ENCODE peak calls at places on chromosomes 7 and 10, in six cellular contexts. Y is AG09319, W is activated T-cell treated with anti-CD3 and anti-CD28 coated beads for 1 hour, H is GM23248, F is EL, D is HT-29. I is an unnamed sample.

GRCh38 chr7:27182861-27183681 is 2.0 kb downstream of the HOXA11 start:
- DNase-seq in Y (no peak), W (no peak), H (peak; percentile 66), F (peak; percentile 39), D (no peak), I (no peak)

GRCh38 chr7:44693641-44694313 is 54.9 kb upstream of the ZMIZ2 start:
- DNase-seq in Y (peak; percentile 5), W (no peak), H (peak; percentile 92), F (peak; percentile 87), D (no peak), I (peak; percentile 91)

GRCh38 chr10:123043409-123043925 is 34.7 kb downstream of the ACADSB start:
- DNase-seq in Y (peak; percentile 10), W (peak; percentile 4), H (peak; percentile 76), F (peak; percentile 57), D (peak; percentile 87), I (peak; percentile 58)

GRCh38 chr10:1576467-1577259 is 160.7 kb downstream of the ADARB2 start:
- DNase-seq in Y (no peak), W (no peak), H (no peak), F (no peak), D (no peak), I (no peak)

GRCh38 chr7:53326634-53327033 is 291.2 kb downstream of the POM121L12 start:
- DNase-seq in Y (no peak), W (no peak), H (no peak), F (no peak), D (no peak), I (no peak)

GRCh38 chr10:76302491-76302890 is 871.1 kb downstream of the LRMDA start:
- DNase-seq in Y (no peak), W (no peak), H (no peak), F (no peak), D (no peak), I (no peak)

GRCh38 chr7:1014681-1015080 is 29.7 kb upstream of the GPR146 start:
- DNase-seq in Y (no peak), W (no peak), H (no peak), F (no peak), D (no peak), I (no peak)

GRCh38 chr10:96529634-96530279 is 16.0 kb upstream of the TLL2 start:
- DNase-seq in Y (no peak), W (no peak), H (no peak), F (no peak), D (no peak), I (no peak)

GRCh38 chr10:14004536-14004935 is 326.2 kb downstream of the FRMD4A start:
- DNase-seq in Y (no peak), W (no peak), H (peak; percentile 59), F (no peak), D (no peak), I (no peak)

GRCh38 chr10:62616885-62617635 is 187.5 kb upstream of the ADO start:
- DNase-seq in Y (no peak), W (no peak), H (no peak), F (no peak), D (no peak), I (no peak)

GRCh38 chr7:123024989-123025758 is 29.7 kb upstream of the TAS2R16 start:
- DNase-seq in Y (no peak), W (no peak), H (no peak), F (peak; percentile 2), D (no peak), I (peak; percentile 60)

GRCh38 chr7:2593036-2593727 is 34.4 kb downstream of the IQCE start:
- DNase-seq in Y (no peak), W (no peak), H (no peak), F (no peak), D (no peak), I (no peak)

GRCh38 chr10:130221456-130222375 is 85.5 kb downstream of the GLRX3 start:
- DNase-seq in Y (no peak), W (no peak), H (no peak), F (no peak), D (no peak), I (no peak)

GRCh38 chr7:47455872-47456185 is 126.1 kb downstream of the TNS3 start:
- DNase-seq in Y (no peak), W (no peak), H (peak; percentile 68), F (no peak), D (no peak), I (no peak)

GRCh38 chr10:13334556-13334955 is 13.5 kb downstream of the SEPHS1 start:
- DNase-seq in Y (no peak), W (no peak), H (no peak), F (no peak), D (no peak), I (no peak)

GRCh38 chr7:100829150-100829716 is 1.9 kb upstream of the EPHB4 start:
- DNase-seq in Y (no peak), W (no peak), H (no peak), F (no peak), D (no peak), I (no peak)

GRCh38 chr7:103063895-103064294 is 10.7 kb downstream of the FBXL13 start:
- DNase-seq in Y (no peak), W (no peak), H (no peak), F (no peak), D (peak; percentile 12), I (no peak)

GRCh38 chr10:34758447-34758996 is 56.6 kb downstream of the PARD3 start:
- DNase-seq in Y (no peak), W (no peak), H (peak; percentile 94), F (peak; percentile 93), D (peak; percentile 80), I (peak; percentile 98)

GRCh38 chr7:137878333-137878961 is 31.7 kb upstream of the DGKI start:
- DNase-seq in Y (no peak), W (no peak), H (peak; percentile 33), F (no peak), D (no peak), I (no peak)

GRCh38 chr10:43461950-43462349 is 25.0 kb downstream of the ZNF487 start:
- DNase-seq in Y (peak; percentile 68), W (no peak), H (peak; percentile 87), F (peak; percentile 72), D (peak; percentile 91), I (peak; percentile 76)

GRCh38 chr7:132654150-132654549 is 77.9 kb upstream of the PLXNA4 start:
- DNase-seq in Y (no peak), W (no peak), H (peak; percentile 23), F (no peak), D (no peak), I (no peak)

GRCh38 chr7:138575897-138576428 is 115.9 kb downstream of the TRIM24 start:
- DNase-seq in Y (no peak), W (no peak), H (no peak), F (no peak), D (no peak), I (no peak)

GRCh38 chr7:102451371-102452054 is 13.2 kb downstream of the ALKBH4 start:
- DNase-seq in Y (no peak), W (no peak), H (peak; percentile 33), F (peak; percentile 41), D (no peak), I (no peak)

I was measured in A172.